ENCODE peak calls at places on chromosomes 5 and 9, in six cellular contexts. One of them, this sample, is unnamed.

GRCh38 chr5:5005351-5005750 is 134.8 kb upstream of the ADAMTS16 start:
- DNase-seq in astrocyte: no peak
- DNase-seq in neuronal stem cell: no peak
- DNase-seq in small intestine: no peak
- DNase-seq in breast epithelium: no peak
- DNase-seq in aorta: no peak
- DNase-seq in this sample: no peak

GRCh38 chr5:54900906-54901725 is 84.3 kb downstream of the ESM1 start:
- DNase-seq in aorta: no peak
- DNase-seq in neuronal stem cell: no peak
- DNase-seq in small intestine: no peak
- DNase-seq in breast epithelium: peak; percentile 29
- DNase-seq in astrocyte: peak; percentile 68
- DNase-seq in this sample: no peak

GRCh38 chr9:130311774-130312140 is 46.2 kb downstream of the HMCN2 start:
- DNase-seq in breast epithelium: no peak
- DNase-seq in small intestine: no peak
- DNase-seq in neuronal stem cell: no peak
- DNase-seq in astrocyte: no peak
- DNase-seq in aorta: no peak
- DNase-seq in this sample: no peak

GRCh38 chr9:3186751-3187150 is 339.1 kb downstream of the RFX3 start:
- DNase-seq in aorta: no peak
- DNase-seq in small intestine: no peak
- DNase-seq in breast epithelium: no peak
- DNase-seq in neuronal stem cell: no peak
- DNase-seq in astrocyte: no peak
- DNase-seq in this sample: no peak

GRCh38 chr9:104743377-104743985 is 4.0 kb upstream of the NIPSNAP3A start:
- DNase-seq in astrocyte: peak; percentile 31
- DNase-seq in breast epithelium: no peak
- DNase-seq in aorta: no peak
- DNase-seq in neuronal stem cell: peak; percentile 48
- DNase-seq in small intestine: peak; percentile 71
- DNase-seq in this sample: no peak

GRCh38 chr5:178163772-178164735 is 10.4 kb upstream of the NHP2 start:
- DNase-seq in astrocyte: peak; percentile 18
- DNase-seq in breast epithelium: peak; percentile 75
- DNase-seq in small intestine: peak; percentile 83
- DNase-seq in neuronal stem cell: peak; percentile 84
- DNase-seq in aorta: peak; percentile 97
- DNase-seq in this sample: peak; percentile 81

GRCh38 chr5:97377582-97377981 is 194.5 kb upstream of the RIOK2 start:
- DNase-seq in astrocyte: no peak
- DNase-seq in neuronal stem cell: no peak
- DNase-seq in small intestine: no peak
- DNase-seq in aorta: no peak
- DNase-seq in breast epithelium: no peak
- DNase-seq in this sample: no peak

GRCh38 chr5:157180374-157181264 is at the start of gene ITK:
- DNase-seq in neuronal stem cell: no peak
- DNase-seq in aorta: no peak
- DNase-seq in small intestine: peak; percentile 56
- DNase-seq in astrocyte: no peak
- DNase-seq in breast epithelium: no peak
- DNase-seq in this sample: no peak

GRCh38 chr5:151082274-151082902 is 1.6 kb upstream of the TNIP1 start:
- DNase-seq in breast epithelium: no peak
- DNase-seq in neuronal stem cell: peak; percentile 17
- DNase-seq in astrocyte: no peak
- DNase-seq in aorta: no peak
- DNase-seq in small intestine: peak; percentile 77
- DNase-seq in this sample: no peak

GRCh38 chr9:16385590-16386578 is 484.6 kb downstream of the BNC2 start:
- DNase-seq in aorta: no peak
- DNase-seq in small intestine: no peak
- DNase-seq in neuronal stem cell: no peak
- DNase-seq in breast epithelium: no peak
- DNase-seq in astrocyte: peak; percentile 71
- DNase-seq in this sample: no peak

GRCh38 chr9:130867556-130867955 is 29.1 kb downstream of the QRFP start:
- DNase-seq in neuronal stem cell: no peak
- DNase-seq in breast epithelium: no peak
- DNase-seq in small intestine: no peak
- DNase-seq in astrocyte: no peak
- DNase-seq in aorta: peak; percentile 66
- DNase-seq in this sample: no peak

GRCh38 chr5:127909821-127910220 is 173.7 kb upstream of the SLC12A2 start:
- DNase-seq in breast epithelium: no peak
- DNase-seq in small intestine: no peak
- DNase-seq in astrocyte: no peak
- DNase-seq in aorta: no peak
- DNase-seq in neuronal stem cell: no peak
- DNase-seq in this sample: no peak

GRCh38 chr5:2168601-2169416 is 286.1 kb upstream of the IRX4 start:
- DNase-seq in aorta: peak; percentile 51
- DNase-seq in small intestine: no peak
- DNase-seq in breast epithelium: no peak
- DNase-seq in neuronal stem cell: no peak
- DNase-seq in astrocyte: no peak
- DNase-seq in this sample: no peak

GRCh38 chr5:1396029-1396816 is 49.0 kb downstream of the SLC6A3 start:
- DNase-seq in astrocyte: no peak
- DNase-seq in breast epithelium: no peak
- DNase-seq in small intestine: no peak
- DNase-seq in neuronal stem cell: no peak
- DNase-seq in aorta: no peak
- DNase-seq in this sample: no peak

GRCh38 chr9:109319631-109320233 is 1.1 kb downstream of the EPB41L4B start:
- DNase-seq in breast epithelium: no peak
- DNase-seq in aorta: peak; percentile 73
- DNase-seq in astrocyte: no peak
- DNase-seq in small intestine: peak; percentile 39
- DNase-seq in neuronal stem cell: peak; percentile 17
- DNase-seq in this sample: no peak

GRCh38 chr5:401216-402034 is 41.6 kb upstream of the EXOC3 start:
- DNase-seq in breast epithelium: peak; percentile 5
- DNase-seq in neuronal stem cell: no peak
- DNase-seq in small intestine: no peak
- DNase-seq in astrocyte: no peak
- DNase-seq in aorta: peak; percentile 75
- DNase-seq in this sample: no peak

GRCh38 chr9:94681508-94681907 is 42.2 kb upstream of the FBP1 start:
- DNase-seq in neuronal stem cell: peak; percentile 38
- DNase-seq in aorta: peak; percentile 90
- DNase-seq in astrocyte: peak; percentile 65
- DNase-seq in small intestine: peak; percentile 73
- DNase-seq in breast epithelium: peak; percentile 40
- DNase-seq in this sample: peak; percentile 32

GRCh38 chr9:138072161-138072842 is 194.7 kb downstream of the CACNA1B start:
- DNase-seq in astrocyte: no peak
- DNase-seq in breast epithelium: peak; percentile 10
- DNase-seq in aorta: peak; percentile 49
- DNase-seq in small intestine: no peak
- DNase-seq in neuronal stem cell: no peak
- DNase-seq in this sample: no peak
- H3K9me3 ChIP-seq in astrocyte: peaks cover 3% of the 10 kb centered on the region
- H3K9me3 ChIP-seq in breast epithelium: no peaks in the 10 kb centered on the region
- H3K9me3 ChIP-seq in aorta: no peaks in the 10 kb centered on the region
- H3K9me3 ChIP-seq in small intestine: no peaks in the 10 kb centered on the region
- H3K9me3 ChIP-seq in neuronal stem cell: peaks cover 12% of the 10 kb centered on the region
- H3K9me3 ChIP-seq in this sample: no peaks in the 10 kb centered on the region

GRCh38 chr9:101409079-101409477 is 10.4 kb downstream of the ZNF189 start:
- DNase-seq in neuronal stem cell: no peak
- DNase-seq in breast epithelium: no peak
- DNase-seq in aorta: no peak
- DNase-seq in astrocyte: no peak
- DNase-seq in small intestine: no peak
- DNase-seq in this sample: no peak
- H3K9me3 ChIP-seq in neuronal stem cell: peaks cover 29% of the 10 kb centered on the region
- H3K9me3 ChIP-seq in breast epithelium: peaks cover 77% of the 10 kb centered on the region
- H3K9me3 ChIP-seq in aorta: peaks cover 13% of the 10 kb centered on the region
- H3K9me3 ChIP-seq in astrocyte: peaks cover 38% of the 10 kb centered on the region
- H3K9me3 ChIP-seq in small intestine: peaks cover 5% of the 10 kb centered on the region
- H3K9me3 ChIP-seq in this sample: peaks cover 45% of the 10 kb centered on the region

GRCh38 chr5:141258948-141259347 is 13.8 kb downstream of the PCDHB15 start:
- DNase-seq in breast epithelium: no peak
- DNase-seq in small intestine: no peak
- DNase-seq in aorta: no peak
- DNase-seq in astrocyte: no peak
- DNase-seq in neuronal stem cell: no peak
- DNase-seq in this sample: no peak

GRCh38 chr5:141261238-141261546 is 16.0 kb downstream of the PCDHB15 start:
- DNase-seq in aorta: no peak
- DNase-seq in small intestine: no peak
- DNase-seq in breast epithelium: no peak
- DNase-seq in neuronal stem cell: no peak
- DNase-seq in astrocyte: no peak
- DNase-seq in this sample: no peak

GRCh38 chr5:141258464-141258863 is 13.3 kb downstream of the PCDHB15 start:
- DNase-seq in astrocyte: no peak
- DNase-seq in small intestine: no peak
- DNase-seq in neuronal stem cell: no peak
- DNase-seq in breast epithelium: no peak
- DNase-seq in aorta: no peak
- DNase-seq in this sample: no peak

DNA sequence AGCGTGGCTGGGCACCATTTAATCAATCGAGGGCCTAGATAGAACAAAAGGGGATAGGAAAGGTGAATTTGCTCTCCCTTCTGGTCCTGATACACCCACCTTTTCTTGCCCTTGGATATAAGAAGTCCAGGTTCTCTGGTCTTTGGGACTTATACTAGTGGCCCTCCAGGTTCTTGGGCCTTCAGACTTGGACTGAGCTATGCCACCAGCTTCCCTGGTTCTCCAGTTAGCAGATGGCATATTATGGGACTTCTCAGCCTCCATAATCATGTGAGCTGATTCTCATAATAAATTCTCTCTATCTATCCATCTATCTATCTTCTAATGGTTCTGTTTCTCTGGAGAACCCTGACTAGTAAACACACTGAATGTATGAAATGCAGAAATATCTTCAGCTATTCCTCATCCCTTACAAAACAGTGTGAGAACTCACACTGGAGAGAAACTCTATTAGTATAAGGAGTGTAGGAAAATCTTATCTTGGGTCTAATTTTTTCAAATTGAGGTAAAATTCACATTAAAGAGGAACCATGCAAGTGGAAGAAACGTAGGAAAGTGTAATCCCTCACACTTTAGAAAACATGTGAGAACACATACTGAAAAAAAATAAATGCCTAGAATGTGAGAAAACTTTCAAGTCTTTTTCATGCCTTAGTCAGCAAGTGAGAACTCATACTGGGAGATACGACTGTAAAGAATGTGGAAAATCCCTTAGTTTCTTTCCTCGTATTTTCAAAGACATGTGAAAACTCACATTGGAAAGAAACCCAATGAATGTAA is 15.5 kb downstream of the PCDHB15 start:
- DNase-seq in neuronal stem cell: peak; percentile 2
- DNase-seq in aorta: no peak
- DNase-seq in breast epithelium: no peak
- DNase-seq in astrocyte: peak; percentile 5
- DNase-seq in small intestine: no peak
- DNase-seq in this sample: no peak
- H3K9me3 ChIP-seq in neuronal stem cell: peaks cover 20% of the 10 kb centered on the region
- H3K9me3 ChIP-seq in aorta: peaks cover 13% of the 10 kb centered on the region
- H3K9me3 ChIP-seq in breast epithelium: peaks cover 96% of the 10 kb centered on the region
- H3K9me3 ChIP-seq in astrocyte: peaks cover 29% of the 10 kb centered on the region
- H3K9me3 ChIP-seq in small intestine: peaks cover 3% of the 10 kb centered on the region
- H3K9me3 ChIP-seq in this sample: peaks cover 25% of the 10 kb centered on the region

DNA sequence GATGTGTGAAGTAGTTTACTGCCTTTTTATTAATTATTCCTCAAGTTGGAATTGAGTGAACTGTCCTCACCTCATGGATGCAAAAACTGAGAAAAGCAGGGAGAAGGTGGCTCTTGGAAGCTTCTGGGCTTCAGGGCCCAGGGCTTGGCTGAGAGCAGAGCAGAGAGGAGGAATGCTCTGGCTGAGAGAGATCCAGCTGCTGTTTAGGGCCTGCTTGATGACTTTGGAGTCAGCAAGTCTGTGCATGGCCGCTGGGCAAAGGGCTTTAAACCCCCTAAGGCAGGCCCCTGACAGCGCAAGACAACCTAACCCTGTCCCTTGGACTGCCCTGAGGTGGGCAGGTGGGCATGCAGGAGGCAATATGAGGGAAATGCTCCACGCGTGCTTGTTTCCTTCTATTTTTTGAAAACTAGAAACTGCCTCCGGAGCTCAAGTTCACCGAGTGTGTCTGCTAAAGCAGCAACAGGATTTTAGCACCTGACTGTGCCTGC is 8.6 kb downstream of the STC2 start:
- DNase-seq in small intestine: no peak
- DNase-seq in neuronal stem cell: no peak
- DNase-seq in astrocyte: no peak
- DNase-seq in aorta: no peak
- DNase-seq in breast epithelium: no peak
- DNase-seq in this sample: no peak
- H3K9me3 ChIP-seq in small intestine: no peaks in the 10 kb centered on the region
- H3K9me3 ChIP-seq in neuronal stem cell: no peaks in the 10 kb centered on the region
- H3K9me3 ChIP-seq in astrocyte: no peaks in the 10 kb centered on the region
- H3K9me3 ChIP-seq in aorta: no peaks in the 10 kb centered on the region
- H3K9me3 ChIP-seq in breast epithelium: no peaks in the 10 kb centered on the region
- H3K9me3 ChIP-seq in this sample: no peaks in the 10 kb centered on the region

GRCh38 chr5:83151821-83152220 is 74.5 kb downstream of the XRCC4 start:
- DNase-seq in neuronal stem cell: no peak
- DNase-seq in breast epithelium: no peak
- DNase-seq in astrocyte: no peak
- DNase-seq in aorta: no peak
- DNase-seq in small intestine: no peak
- DNase-seq in this sample: no peak
- H3K9me3 ChIP-seq in neuronal stem cell: no peaks in the 10 kb centered on the region
- H3K9me3 ChIP-seq in breast epithelium: no peaks in the 10 kb centered on the region
- H3K9me3 ChIP-seq in astrocyte: no peaks in the 10 kb centered on the region
- H3K9me3 ChIP-seq in aorta: no peaks in the 10 kb centered on the region
- H3K9me3 ChIP-seq in small intestine: no peaks in the 10 kb centered on the region
- H3K9me3 ChIP-seq in this sample: no peaks in the 10 kb centered on the region

GRCh38 chr5:164679461-164679860 is 1174.0 kb downstream of the MAT2B start:
- DNase-seq in aorta: no peak
- DNase-seq in breast epithelium: no peak
- DNase-seq in astrocyte: no peak
- DNase-seq in small intestine: no peak
- DNase-seq in neuronal stem cell: no peak
- DNase-seq in this sample: no peak
- H3K9me3 ChIP-seq in aorta: no peaks in the 10 kb centered on the region
- H3K9me3 ChIP-seq in breast epithelium: no peaks in the 10 kb centered on the region
- H3K9me3 ChIP-seq in astrocyte: no peaks in the 10 kb centered on the region
- H3K9me3 ChIP-seq in small intestine: no peaks in the 10 kb centered on the region
- H3K9me3 ChIP-seq in neuronal stem cell: no peaks in the 10 kb centered on the region
- H3K9me3 ChIP-seq in this sample: no peaks in the 10 kb centered on the region

DNA sequence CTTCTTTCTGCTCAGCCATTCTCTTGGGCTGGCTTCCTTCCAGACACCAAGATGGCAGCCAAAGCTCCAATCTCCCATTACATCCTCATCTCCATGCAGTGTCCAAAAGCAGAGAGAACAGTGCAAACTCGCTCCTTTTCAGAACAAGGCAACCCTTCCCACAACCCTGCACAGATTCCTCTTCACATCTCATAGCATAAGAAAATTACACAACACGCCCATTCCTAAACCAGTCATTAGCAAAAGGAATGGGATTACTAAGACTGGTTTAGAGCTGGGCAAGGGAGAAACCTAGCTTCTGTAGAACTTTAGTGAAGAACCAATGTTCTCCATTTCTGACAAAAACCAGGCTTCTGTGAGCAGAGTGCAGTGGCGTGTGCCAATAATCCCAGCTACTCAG is 51.5 kb upstream of the CTNNA1 start:
- DNase-seq in neuronal stem cell: no peak
- DNase-seq in astrocyte: no peak
- DNase-seq in aorta: no peak
- DNase-seq in small intestine: no peak
- DNase-seq in breast epithelium: no peak
- DNase-seq in this sample: no peak
- H3K9me3 ChIP-seq in neuronal stem cell: no peaks in the 10 kb centered on the region
- H3K9me3 ChIP-seq in astrocyte: no peaks in the 10 kb centered on the region
- H3K9me3 ChIP-seq in aorta: no peaks in the 10 kb centered on the region
- H3K9me3 ChIP-seq in small intestine: no peaks in the 10 kb centered on the region
- H3K9me3 ChIP-seq in breast epithelium: no peaks in the 10 kb centered on the region
- H3K9me3 ChIP-seq in this sample: no peaks in the 10 kb centered on the region